ENCODE peak calls at places on chromosomes 5 and 9, in ten cellular contexts. E is activated T-helper 9 cell treated with anti-CD3 and anti-CD28 coated beads, Interleukin-2, amount 50 U/mL, for 16 hours; V is activated naive CD4-positive, alpha-beta T cell treated with anti-CD3 and anti-CD28 coated beads for 36 hours; N is T-helper 1 cell; Q is neural progenitor cell; K is transverse colon; L is T-cell; X is RWPE1; D is stimulated activated naive CD8-positive, alpha-beta T cell treated with anti-CD3 and anti-CD28 coated beads, Interleukin-15, Interleukin-2, amounts not matched to agents 100 U/mL and 50 U/mL, for 24 hours; A is cardiac fibroblast. S is an unnamed sample.

GRCh38 chr5:10704949-10705621 is 55.9 kb downstream of the DAP start:
- DNase-seq in E (no peak), V (no peak), N (no peak), Q (no peak), K (no peak), L (no peak), X (peak), D (peak), A (peak), S (peak)

GRCh38 chr5:133953568-133954145 is 14.8 kb downstream of the C5orf15 start:
- DNase-seq in E (no peak), V (no peak), N (no peak), Q (no peak), K (no peak), L (no peak), X (no peak), D (no peak), A (no peak), S (no peak)

GRCh38 chr5:19777363-19777762 is 210.6 kb downstream of the CDH18 start:
- DNase-seq in E (no peak), V (no peak), N (no peak), Q (no peak), K (no peak), L (no peak), X (no peak), D (no peak), A (no peak), S (no peak)

GRCh38 chr5:77640577-77641396 is 2.3 kb upstream of the OTP start:
- DNase-seq in E (no peak), V (no peak), N (no peak), Q (peak), K (no peak), L (no peak), X (no peak), D (peak), A (no peak), S (no peak)

GRCh38 chr9:136095495-136096058 is 488 bp upstream of the NACC2 start:
- DNase-seq in E (no peak), V (no peak), N (no peak), Q (peak), K (no peak), L (no peak), X (peak), D (no peak), A (peak), S (peak)

GRCh38 chr5:83632874-83633273 is 87.8 kb downstream of the HAPLN1 start:
- DNase-seq in E (no peak), V (no peak), N (no peak), Q (no peak), K (no peak), L (no peak), X (peak), D (no peak), A (peak), S (no peak)

GRCh38 chr9:33139421-33140228 is 27.5 kb downstream of the B4GALT1 start:
- DNase-seq in E (no peak), V (no peak), N (no peak), Q (peak), K (peak), L (no peak), X (no peak), D (no peak), A (peak), S (no peak)

GRCh38 chr5:95884511-95884910 is 62.0 kb upstream of the GLRX start:
- DNase-seq in E (no peak), V (no peak), N (no peak), Q (no peak), K (no peak), L (no peak), X (no peak), D (no peak), A (no peak), S (no peak)

GRCh38 chr5:127838661-127839060 is 135.5 kb downstream of the CCDC192 start:
- DNase-seq in E (no peak), V (no peak), N (no peak), Q (peak), K (no peak), L (no peak), X (no peak), D (no peak), A (peak), S (no peak)

GRCh38 chr9:36143242-36143641 is 6.7 kb downstream of the GLIPR2 start:
- DNase-seq in E (no peak), V (no peak), N (no peak), Q (no peak), K (no peak), L (no peak), X (no peak), D (no peak), A (no peak), S (no peak)

GRCh38 chr9:69180670-69181069 is 6.6 kb downstream of the TJP2 start:
- DNase-seq in E (no peak), V (peak), N (no peak), Q (no peak), K (peak), L (no peak), X (peak), D (peak), A (peak), S (peak)

GRCh38 chr5:148469446-148470062 is 85.8 kb downstream of the FBXO38 start:
- DNase-seq in E (no peak), V (no peak), N (no peak), Q (no peak), K (no peak), L (no peak), X (no peak), D (no peak), A (peak), S (no peak)

GRCh38 chr9:133614678-133615077 is 5.5 kb upstream of the FAM163B start:
- DNase-seq in E (no peak), V (no peak), N (no peak), Q (no peak), K (no peak), L (no peak), X (no peak), D (no peak), A (no peak), S (no peak)